ENCODE peak calls at places on chromosomes 16 and 17, in nine cellular contexts. One of them, this sample, is unnamed.

GRCh38 chr16:30484887-30485286 is 12.3 kb downstream of the ITGAL start:
- DNase-seq in hepatic stellate cell: no peak
- DNase-seq in stimulated activated CD8-positive, alpha-beta memory T cell treated with anti-CD3 and anti-CD28 coated beads, Interleukin-4, amount 100 ng/mL, for 1 hour: no peak
- DNase-seq in NCI-H1105: no peak
- DNase-seq in dorsolateral prefrontal cortex: no peak
- DNase-seq in IMR-90: no peak
- DNase-seq in WTC11: no peak
- DNase-seq in stimulated activated CD4-positive, alpha-beta T cell treated with anti-CD3 and anti-CD28 coated beads, Interleukin-4, amount 100 ng/mL, for 4 hours: no peak
- DNase-seq in uterus: no peak
- DNase-seq in this sample: no peak

GRCh38 chr16:56610017-56610608 is 1.7 kb downstream of the MT2A start:
- DNase-seq in IMR-90: peak
- DNase-seq in uterus: peak
- DNase-seq in stimulated activated CD4-positive, alpha-beta T cell treated with anti-CD3 and anti-CD28 coated beads, Interleukin-4, amount 100 ng/mL, for 4 hours: peak
- DNase-seq in NCI-H1105: no peak
- DNase-seq in hepatic stellate cell: no peak
- DNase-seq in dorsolateral prefrontal cortex: no peak
- DNase-seq in stimulated activated CD8-positive, alpha-beta memory T cell treated with anti-CD3 and anti-CD28 coated beads, Interleukin-4, amount 100 ng/mL, for 1 hour: peak
- DNase-seq in WTC11: no peak
- DNase-seq in this sample: no peak

GRCh38 chr17:18959845-18960240 is 7.9 kb downstream of the SLC5A10 start:
- DNase-seq in WTC11: no peak
- DNase-seq in stimulated activated CD8-positive, alpha-beta memory T cell treated with anti-CD3 and anti-CD28 coated beads, Interleukin-4, amount 100 ng/mL, for 1 hour: no peak
- DNase-seq in dorsolateral prefrontal cortex: no peak
- DNase-seq in NCI-H1105: no peak
- DNase-seq in IMR-90: no peak
- DNase-seq in uterus: no peak
- DNase-seq in stimulated activated CD4-positive, alpha-beta T cell treated with anti-CD3 and anti-CD28 coated beads, Interleukin-4, amount 100 ng/mL, for 4 hours: no peak
- DNase-seq in hepatic stellate cell: no peak
- DNase-seq in this sample: no peak

GRCh38 chr17:31527606-31528005 is 136.1 kb downstream of the RAB11FIP4 start:
- DNase-seq in stimulated activated CD4-positive, alpha-beta T cell treated with anti-CD3 and anti-CD28 coated beads, Interleukin-4, amount 100 ng/mL, for 4 hours: no peak
- DNase-seq in uterus: no peak
- DNase-seq in hepatic stellate cell: peak
- DNase-seq in WTC11: no peak
- DNase-seq in IMR-90: peak
- DNase-seq in NCI-H1105: no peak
- DNase-seq in stimulated activated CD8-positive, alpha-beta memory T cell treated with anti-CD3 and anti-CD28 coated beads, Interleukin-4, amount 100 ng/mL, for 1 hour: no peak
- DNase-seq in dorsolateral prefrontal cortex: no peak
- DNase-seq in this sample: no peak

GRCh38 chr17:71969500-71969899 is 151.3 kb upstream of the SOX9 start:
- DNase-seq in stimulated activated CD8-positive, alpha-beta memory T cell treated with anti-CD3 and anti-CD28 coated beads, Interleukin-4, amount 100 ng/mL, for 1 hour: no peak
- DNase-seq in hepatic stellate cell: no peak
- DNase-seq in dorsolateral prefrontal cortex: no peak
- DNase-seq in uterus: no peak
- DNase-seq in NCI-H1105: no peak
- DNase-seq in WTC11: no peak
- DNase-seq in stimulated activated CD4-positive, alpha-beta T cell treated with anti-CD3 and anti-CD28 coated beads, Interleukin-4, amount 100 ng/mL, for 4 hours: no peak
- DNase-seq in IMR-90: no peak
- DNase-seq in this sample: no peak

GRCh38 chr16:2980227-2981176 is at the start of gene PKMYT1:
- DNase-seq in IMR-90: peak
- DNase-seq in stimulated activated CD4-positive, alpha-beta T cell treated with anti-CD3 and anti-CD28 coated beads, Interleukin-4, amount 100 ng/mL, for 4 hours: peak
- DNase-seq in WTC11: peak
- DNase-seq in NCI-H1105: peak
- DNase-seq in uterus: peak
- DNase-seq in hepatic stellate cell: peak
- DNase-seq in stimulated activated CD8-positive, alpha-beta memory T cell treated with anti-CD3 and anti-CD28 coated beads, Interleukin-4, amount 100 ng/mL, for 1 hour: peak
- DNase-seq in dorsolateral prefrontal cortex: peak
- DNase-seq in this sample: no peak

GRCh38 chr17:38724337-38724988 is 5.7 kb upstream of the CISD3 start:
- DNase-seq in hepatic stellate cell: no peak
- DNase-seq in NCI-H1105: peak
- DNase-seq in stimulated activated CD4-positive, alpha-beta T cell treated with anti-CD3 and anti-CD28 coated beads, Interleukin-4, amount 100 ng/mL, for 4 hours: no peak
- DNase-seq in stimulated activated CD8-positive, alpha-beta memory T cell treated with anti-CD3 and anti-CD28 coated beads, Interleukin-4, amount 100 ng/mL, for 1 hour: no peak
- DNase-seq in IMR-90: no peak
- DNase-seq in WTC11: no peak
- DNase-seq in uterus: no peak
- DNase-seq in dorsolateral prefrontal cortex: no peak
- DNase-seq in this sample: no peak

GRCh38 chr16:88804552-88805339 is 1.2 kb downstream of the CDT1 start:
- DNase-seq in dorsolateral prefrontal cortex: no peak
- DNase-seq in IMR-90: no peak
- DNase-seq in hepatic stellate cell: no peak
- DNase-seq in WTC11: peak
- DNase-seq in NCI-H1105: peak
- DNase-seq in stimulated activated CD8-positive, alpha-beta memory T cell treated with anti-CD3 and anti-CD28 coated beads, Interleukin-4, amount 100 ng/mL, for 1 hour: no peak
- DNase-seq in uterus: no peak
- DNase-seq in stimulated activated CD4-positive, alpha-beta T cell treated with anti-CD3 and anti-CD28 coated beads, Interleukin-4, amount 100 ng/mL, for 4 hours: no peak
- DNase-seq in this sample: no peak

GRCh38 chr16:47858333-47859067 is 297.3 kb downstream of the ABCC12 start:
- DNase-seq in IMR-90: no peak
- DNase-seq in hepatic stellate cell: no peak
- DNase-seq in uterus: no peak
- DNase-seq in stimulated activated CD4-positive, alpha-beta T cell treated with anti-CD3 and anti-CD28 coated beads, Interleukin-4, amount 100 ng/mL, for 4 hours: no peak
- DNase-seq in dorsolateral prefrontal cortex: no peak
- DNase-seq in WTC11: no peak
- DNase-seq in stimulated activated CD8-positive, alpha-beta memory T cell treated with anti-CD3 and anti-CD28 coated beads, Interleukin-4, amount 100 ng/mL, for 1 hour: no peak
- DNase-seq in NCI-H1105: peak
- DNase-seq in this sample: no peak

GRCh38 chr16:81567987-81568748 is 123.6 kb downstream of the CMIP start:
- DNase-seq in hepatic stellate cell: peak
- DNase-seq in WTC11: no peak
- DNase-seq in IMR-90: peak
- DNase-seq in stimulated activated CD8-positive, alpha-beta memory T cell treated with anti-CD3 and anti-CD28 coated beads, Interleukin-4, amount 100 ng/mL, for 1 hour: no peak
- DNase-seq in dorsolateral prefrontal cortex: no peak
- DNase-seq in NCI-H1105: no peak
- DNase-seq in stimulated activated CD4-positive, alpha-beta T cell treated with anti-CD3 and anti-CD28 coated beads, Interleukin-4, amount 100 ng/mL, for 4 hours: peak
- DNase-seq in uterus: no peak
- DNase-seq in this sample: no peak

GRCh38 chr17:58344791-58345157 is 7.2 kb downstream of the SUPT4H1 start:
- DNase-seq in NCI-H1105: no peak
- DNase-seq in stimulated activated CD8-positive, alpha-beta memory T cell treated with anti-CD3 and anti-CD28 coated beads, Interleukin-4, amount 100 ng/mL, for 1 hour: no peak
- DNase-seq in dorsolateral prefrontal cortex: no peak
- DNase-seq in IMR-90: no peak
- DNase-seq in WTC11: no peak
- DNase-seq in hepatic stellate cell: no peak
- DNase-seq in uterus: no peak
- DNase-seq in stimulated activated CD4-positive, alpha-beta T cell treated with anti-CD3 and anti-CD28 coated beads, Interleukin-4, amount 100 ng/mL, for 4 hours: peak
- DNase-seq in this sample: no peak

GRCh38 chr16:89000207-89000959 is 23.4 kb upstream of the CBFA2T3 start:
- DNase-seq in stimulated activated CD4-positive, alpha-beta T cell treated with anti-CD3 and anti-CD28 coated beads, Interleukin-4, amount 100 ng/mL, for 4 hours: no peak
- DNase-seq in stimulated activated CD8-positive, alpha-beta memory T cell treated with anti-CD3 and anti-CD28 coated beads, Interleukin-4, amount 100 ng/mL, for 1 hour: no peak
- DNase-seq in dorsolateral prefrontal cortex: no peak
- DNase-seq in NCI-H1105: no peak
- DNase-seq in IMR-90: no peak
- DNase-seq in hepatic stellate cell: no peak
- DNase-seq in uterus: no peak
- DNase-seq in WTC11: no peak
- DNase-seq in this sample: no peak

GRCh38 chr16:47503936-47504335 is 42.8 kb downstream of the PHKB start:
- DNase-seq in hepatic stellate cell: no peak
- DNase-seq in NCI-H1105: no peak
- DNase-seq in WTC11: no peak
- DNase-seq in dorsolateral prefrontal cortex: no peak
- DNase-seq in IMR-90: peak
- DNase-seq in stimulated activated CD8-positive, alpha-beta memory T cell treated with anti-CD3 and anti-CD28 coated beads, Interleukin-4, amount 100 ng/mL, for 1 hour: no peak
- DNase-seq in uterus: no peak
- DNase-seq in stimulated activated CD4-positive, alpha-beta T cell treated with anti-CD3 and anti-CD28 coated beads, Interleukin-4, amount 100 ng/mL, for 4 hours: no peak
- DNase-seq in this sample: no peak

GRCh38 chr17:75365009-75365930 is 40.2 kb downstream of the GRB2 start:
- DNase-seq in IMR-90: no peak
- DNase-seq in dorsolateral prefrontal cortex: peak
- DNase-seq in WTC11: no peak
- DNase-seq in stimulated activated CD4-positive, alpha-beta T cell treated with anti-CD3 and anti-CD28 coated beads, Interleukin-4, amount 100 ng/mL, for 4 hours: no peak
- DNase-seq in uterus: no peak
- DNase-seq in hepatic stellate cell: no peak
- DNase-seq in NCI-H1105: no peak
- DNase-seq in stimulated activated CD8-positive, alpha-beta memory T cell treated with anti-CD3 and anti-CD28 coated beads, Interleukin-4, amount 100 ng/mL, for 1 hour: no peak
- DNase-seq in this sample: no peak

GRCh38 chr16:55291847-55292246 is 32.2 kb upstream of the IRX6 start:
- DNase-seq in stimulated activated CD8-positive, alpha-beta memory T cell treated with anti-CD3 and anti-CD28 coated beads, Interleukin-4, amount 100 ng/mL, for 1 hour: no peak
- DNase-seq in NCI-H1105: no peak
- DNase-seq in IMR-90: no peak
- DNase-seq in WTC11: no peak
- DNase-seq in stimulated activated CD4-positive, alpha-beta T cell treated with anti-CD3 and anti-CD28 coated beads, Interleukin-4, amount 100 ng/mL, for 4 hours: no peak
- DNase-seq in hepatic stellate cell: no peak
- DNase-seq in dorsolateral prefrontal cortex: no peak
- DNase-seq in uterus: no peak
- DNase-seq in this sample: no peak

GRCh38 chr17:2053380-2054261 is 1.3 kb upstream of the HIC1 start:
- DNase-seq in WTC11: peak
- DNase-seq in stimulated activated CD8-positive, alpha-beta memory T cell treated with anti-CD3 and anti-CD28 coated beads, Interleukin-4, amount 100 ng/mL, for 1 hour: peak
- DNase-seq in NCI-H1105: peak
- DNase-seq in uterus: peak
- DNase-seq in IMR-90: peak
- DNase-seq in stimulated activated CD4-positive, alpha-beta T cell treated with anti-CD3 and anti-CD28 coated beads, Interleukin-4, amount 100 ng/mL, for 4 hours: peak
- DNase-seq in hepatic stellate cell: peak
- DNase-seq in dorsolateral prefrontal cortex: peak
- DNase-seq in this sample: no peak

GRCh38 chr16:89502319-89502843 is 5.8 kb upstream of the SPG7 start:
- DNase-seq in stimulated activated CD8-positive, alpha-beta memory T cell treated with anti-CD3 and anti-CD28 coated beads, Interleukin-4, amount 100 ng/mL, for 1 hour: no peak
- DNase-seq in dorsolateral prefrontal cortex: no peak
- DNase-seq in IMR-90: no peak
- DNase-seq in NCI-H1105: no peak
- DNase-seq in stimulated activated CD4-positive, alpha-beta T cell treated with anti-CD3 and anti-CD28 coated beads, Interleukin-4, amount 100 ng/mL, for 4 hours: no peak
- DNase-seq in uterus: no peak
- DNase-seq in WTC11: no peak
- DNase-seq in hepatic stellate cell: peak
- DNase-seq in this sample: no peak

GRCh38 chr16:29198731-29199521 is 207.6 kb downstream of the NPIPB11 start:
- DNase-seq in stimulated activated CD4-positive, alpha-beta T cell treated with anti-CD3 and anti-CD28 coated beads, Interleukin-4, amount 100 ng/mL, for 4 hours: no peak
- DNase-seq in hepatic stellate cell: peak
- DNase-seq in stimulated activated CD8-positive, alpha-beta memory T cell treated with anti-CD3 and anti-CD28 coated beads, Interleukin-4, amount 100 ng/mL, for 1 hour: no peak
- DNase-seq in WTC11: no peak
- DNase-seq in NCI-H1105: no peak
- DNase-seq in IMR-90: no peak
- DNase-seq in uterus: peak
- DNase-seq in dorsolateral prefrontal cortex: no peak
- DNase-seq in this sample: no peak